ENCODE peak calls at places on chromosomes 2 and 18, in four cellular contexts. C, H, Y and X are unnamed samples.

GRCh38 chr2:20551231-20551944 is 99.5 kb downstream of the HS1BP3 start:
- DNase-seq in C (no peak), H (peak), Y (no peak), X (peak)

GRCh38 chr2:18299423-18300212 is 260.8 kb downstream of the RDH14 start:
- DNase-seq in C (no peak), H (peak), Y (no peak), X (no peak)

GRCh38 chr2:58341047-58341446 is 99.9 kb upstream of the FANCL start:
- DNase-seq in C (no peak), H (no peak), Y (no peak), X (no peak)

GRCh38 chr18:3514312-3515216 is 64.6 kb downstream of the TGIF1 start:
- DNase-seq in C (peak), H (no peak), Y (no peak), X (no peak)

GRCh38 chr2:48144777-48145176 is 238.5 kb upstream of the FBXO11 start:
- DNase-seq in C (no peak), H (no peak), Y (no peak), X (no peak)

GRCh38 chr2:217336694-217337093 is 476.8 kb upstream of the TNP1 start:
- DNase-seq in C (no peak), H (no peak), Y (no peak), X (no peak)

GRCh38 chr18:13425357-13426095 is 207.0 kb downstream of the LDLRAD4 start:
- DNase-seq in C (peak), H (no peak), Y (no peak), X (no peak)

GRCh38 chr2:11746807-11747459 is 501 bp downstream of the LPIN1 start:
- DNase-seq in C (no peak), H (peak), Y (peak), X (no peak)

GRCh38 chr2:19051238-19051831 is 307.1 kb downstream of the OSR1 start:
- DNase-seq in C (no peak), H (no peak), Y (no peak), X (no peak)

GRCh38 chr2:191155608-191156071 is 4.8 kb upstream of the STAT4 start:
- DNase-seq in C (no peak), H (peak), Y (peak), X (no peak)

GRCh38 chr2:200340527-200341224 is 34.2 kb downstream of the SPATS2L start:
- DNase-seq in C (no peak), H (no peak), Y (no peak), X (no peak)

GRCh38 chr2:235170536-235171510 is 219.0 kb downstream of the SH3BP4 start:
- DNase-seq in C (no peak), H (peak), Y (no peak), X (no peak)

GRCh38 chr2:62456721-62457539 is 49.1 kb downstream of the TMEM17 start:
- DNase-seq in C (peak), H (peak), Y (peak), X (peak)

GRCh38 chr18:62751341-62751821 is 36.0 kb downstream of the PHLPP1 start:
- DNase-seq in C (no peak), H (peak), Y (no peak), X (peak)

GRCh38 chr2:10447300-10448207 is 573 bp downstream of the ODC1 start:
- DNase-seq in C (peak), H (no peak), Y (no peak), X (no peak)

GRCh38 chr2:231640646-231641111 is 48.0 kb downstream of the TEX44 start:
- DNase-seq in C (peak), H (no peak), Y (no peak), X (no peak)

GRCh38 chr2:239348563-239349447 is 52.0 kb downstream of the HDAC4 start:
- DNase-seq in C (peak), H (no peak), Y (no peak), X (no peak)

GRCh38 chr2:28717339-28717758 is 34.3 kb upstream of the PPP1CB start:
- DNase-seq in C (peak), H (peak), Y (no peak), X (peak)

GRCh38 chr18:25279556-25279955 is 72.4 kb downstream of the ZNF521 start:
- DNase-seq in C (no peak), H (no peak), Y (no peak), X (no peak)

GRCh38 chr2:58606799-58607198 is 365.7 kb upstream of the FANCL start:
- DNase-seq in C (no peak), H (peak), Y (no peak), X (no peak)

GRCh38 chr18:62957885-62958472 is 242.6 kb downstream of the PHLPP1 start:
- DNase-seq in C (no peak), H (no peak), Y (peak), X (no peak)